ENCODE peak calls at places on chromosomes 5 and 9, in five cellular contexts. S is foreskin keratinocyte, J is OCI-LY7, Z is AG04450, E is A549. G is an unnamed sample.

GRCh38 chr9:123562844-123563346 is 206.9 kb downstream of the CRB2 start:
- DNase-seq in S (peak), J (no peak), Z (peak), E (no peak), G (no peak)

GRCh38 chr5:37770791-37771190 is 69.0 kb downstream of the GDNF start:
- DNase-seq in S (no peak), J (no peak), Z (no peak), E (no peak), G (no peak)

GRCh38 chr9:3473402-3473801 is 52.4 kb downstream of the RFX3 start:
- DNase-seq in S (no peak), J (peak), Z (no peak), E (no peak), G (no peak)

GRCh38 chr9:116928283-116928682 is 241.2 kb downstream of the TRIM32 start:
- DNase-seq in S (no peak), J (no peak), Z (no peak), E (no peak), G (no peak)

GRCh38 chr5:125559296-125559695 is 812.9 kb upstream of the ZNF608 start:
- DNase-seq in S (peak), J (no peak), Z (peak), E (peak), G (no peak)

GRCh38 chr9:132214027-132214622 is 52.3 kb downstream of the NTNG2 start:
- DNase-seq in S (peak), J (no peak), Z (peak), E (peak), G (no peak)

GRCh38 chr5:129904102-129904666 is at the start of gene CHSY3:
- DNase-seq in S (peak), J (no peak), Z (peak), E (peak), G (no peak)

GRCh38 chr5:123881791-123882244 is 369.8 kb downstream of the CSNK1G3 start:
- DNase-seq in S (no peak), J (no peak), Z (no peak), E (no peak), G (no peak)

GRCh38 chr5:128644863-128645262 is 106.8 kb upstream of the FBN2 start:
- DNase-seq in S (no peak), J (no peak), Z (peak), E (no peak), G (no peak)

GRCh38 chr5:140608730-140609520 is 24.1 kb downstream of the CD14 start:
- DNase-seq in S (no peak), J (no peak), Z (no peak), E (no peak), G (no peak)

GRCh38 chr5:116763987-116764866 is 189.6 kb upstream of the SEMA6A start:
- DNase-seq in S (peak), J (no peak), Z (no peak), E (no peak), G (no peak)

GRCh38 chr9:89872913-89873707 is 268.3 kb downstream of the GADD45G start:
- DNase-seq in S (no peak), J (no peak), Z (no peak), E (no peak), G (no peak)

GRCh38 chr9:2340046-2340760 is 281.4 kb upstream of the VLDLR start:
- DNase-seq in S (peak), J (no peak), Z (no peak), E (no peak), G (no peak)

GRCh38 chr5:176660530-176660859 is 13.2 kb downstream of the TSPAN17 start:
- DNase-seq in S (no peak), J (no peak), Z (no peak), E (no peak), G (no peak)

GRCh38 chr9:129671519-129671918 is 6.1 kb downstream of the PRRX2 start:
- DNase-seq in S (no peak), J (no peak), Z (no peak), E (no peak), G (no peak)

GRCh38 chr9:20703146-20703545 is 19.1 kb downstream of the FOCAD start:
- DNase-seq in S (no peak), J (no peak), Z (no peak), E (no peak), G (no peak)

GRCh38 chr9:112404367-112404979 is 24.6 kb downstream of the HSDL2 start:
- DNase-seq in S (no peak), J (no peak), Z (no peak), E (no peak), G (no peak)

GRCh38 chr9:4713849-4714248 is 27.2 kb downstream of the AK3 start:
- DNase-seq in S (no peak), J (no peak), Z (no peak), E (no peak), G (no peak)

GRCh38 chr9:137907776-137908175 is 30.2 kb downstream of the CACNA1B start:
- DNase-seq in S (no peak), J (no peak), Z (no peak), E (no peak), G (no peak)

GRCh38 chr5:65262590-65263189 is 219.0 kb downstream of the ADAMTS6 start:
- DNase-seq in S (no peak), J (no peak), Z (peak), E (no peak), G (no peak)

GRCh38 chr5:68557162-68557936 is 341.8 kb downstream of the PIK3R1 start:
- DNase-seq in S (no peak), J (no peak), Z (no peak), E (no peak), G (no peak)

GRCh38 chr5:42949348-42950090 is 90.6 kb downstream of the ANXA2R start:
- DNase-seq in S (peak), J (peak), Z (peak), E (peak), G (peak)

GRCh38 chr9:69970001-69970531 is 73.6 kb upstream of the MAMDC2 start:
- DNase-seq in S (no peak), J (no peak), Z (no peak), E (no peak), G (no peak)

GRCh38 chr9:115838417-115838816 is 315.2 kb upstream of the PAPPA start:
- DNase-seq in S (no peak), J (no peak), Z (no peak), E (no peak), G (no peak)

GRCh38 chr5:149177339-149177843 is 36.1 kb downstream of the ABLIM3 start:
- DNase-seq in S (no peak), J (no peak), Z (no peak), E (no peak), G (no peak)

GRCh38 chr9:2743937-2744529 is 26.7 kb downstream of the KCNV2 start:
- DNase-seq in S (no peak), J (no peak), Z (no peak), E (no peak), G (no peak)

GRCh38 chr5:159211712-159212111 is 2.4 kb upstream of the RNF145 start:
- DNase-seq in S (no peak), J (no peak), Z (no peak), E (no peak), G (no peak)

GRCh38 chr5:53399921-53400697 is 80.3 kb upstream of the FST start:
- DNase-seq in S (no peak), J (no peak), Z (no peak), E (no peak), G (no peak)

GRCh38 chr9:35237303-35237702 is 75.5 kb downstream of the UNC13B start:
- DNase-seq in S (no peak), J (no peak), Z (no peak), E (no peak), G (no peak)

GRCh38 chr5:16253856-16254255 is 74.3 kb upstream of the MARCHF11 start:
- DNase-seq in S (no peak), J (no peak), Z (no peak), E (no peak), G (no peak)

GRCh38 chr9:2199999-2200796 is 185.1 kb downstream of the SMARCA2 start:
- DNase-seq in S (no peak), J (no peak), Z (no peak), E (no peak), G (no peak)

GRCh38 chr5:37735649-37736347 is 104.0 kb downstream of the GDNF start:
- DNase-seq in S (no peak), J (no peak), Z (no peak), E (no peak), G (no peak)

GRCh38 chr9:107492381-107492780 is 2.8 kb upstream of the KLF4 start:
- DNase-seq in S (no peak), J (no peak), Z (no peak), E (no peak), G (no peak)

GRCh38 chr5:80116465-80116864 is 81.3 kb downstream of the THBS4 start:
- DNase-seq in S (no peak), J (no peak), Z (no peak), E (no peak), G (no peak)

GRCh38 chr5:61167382-61167781 is 5.1 kb upstream of the SMIM15 start:
- DNase-seq in S (peak), J (no peak), Z (no peak), E (peak), G (no peak)

GRCh38 chr9:119998614-119999013 is 581.4 kb downstream of the CDK5RAP2 start:
- DNase-seq in S (no peak), J (no peak), Z (no peak), E (no peak), G (no peak)

GRCh38 chr5:15618938-15619337 is 119.0 kb downstream of the FBXL7 start:
- DNase-seq in S (no peak), J (no peak), Z (no peak), E (no peak), G (no peak)

GRCh38 chr9:133005221-133005760 is 25.5 kb upstream of the GTF3C5 start:
- DNase-seq in S (no peak), J (no peak), Z (no peak), E (no peak), G (no peak)

GRCh38 chr5:66742896-66743247 is 146.7 kb downstream of the MAST4 start:
- DNase-seq in S (no peak), J (no peak), Z (no peak), E (no peak), G (no peak)

GRCh38 chr5:66743344-66743743 is 147.2 kb downstream of the MAST4 start:
- DNase-seq in S (no peak), J (no peak), Z (no peak), E (no peak), G (no peak)

GRCh38 chr5:66744040-66744439 is 147.8 kb downstream of the MAST4 start:
- DNase-seq in S (no peak), J (no peak), Z (no peak), E (no peak), G (no peak)

GRCh38 chr5:66741394-66741793 is 145.2 kb downstream of the MAST4 start:
- DNase-seq in S (no peak), J (no peak), Z (no peak), E (no peak), G (no peak)

GRCh38 chr5:66742083-66742895 is 146.1 kb downstream of the MAST4 start:
- DNase-seq in S (no peak), J (peak), Z (no peak), E (peak), G (no peak)
- TF ChIP-seq CTCF in S (peak), J (peak), Z (peak), E (peak), G (no peak)

DNA sequence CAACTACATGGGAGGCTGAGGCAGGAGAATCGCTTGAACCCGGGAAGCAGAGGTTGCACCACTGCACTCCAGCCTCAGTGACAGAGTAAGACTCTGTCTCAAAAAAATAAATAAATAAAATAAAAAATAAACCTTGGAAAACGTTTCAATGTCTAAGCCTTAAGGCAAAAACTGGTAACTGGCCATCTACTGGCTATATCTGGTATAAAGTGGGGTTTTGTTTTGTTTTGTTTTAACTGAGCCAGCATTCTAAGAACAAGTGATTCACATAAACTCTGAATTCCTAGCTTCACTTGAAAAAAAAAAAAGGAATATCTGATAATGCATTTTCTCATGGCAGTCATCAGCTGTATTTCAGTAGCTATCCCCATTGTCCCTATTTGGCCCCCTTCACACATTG is 126.1 kb upstream of the EFNA5 start:
- DNase-seq in S (no peak), J (no peak), Z (no peak), E (no peak), G (no peak)
- TF ChIP-seq CTCF in S (peak), J (peak), Z (peak), E (no peak), G (no peak)

DNA sequence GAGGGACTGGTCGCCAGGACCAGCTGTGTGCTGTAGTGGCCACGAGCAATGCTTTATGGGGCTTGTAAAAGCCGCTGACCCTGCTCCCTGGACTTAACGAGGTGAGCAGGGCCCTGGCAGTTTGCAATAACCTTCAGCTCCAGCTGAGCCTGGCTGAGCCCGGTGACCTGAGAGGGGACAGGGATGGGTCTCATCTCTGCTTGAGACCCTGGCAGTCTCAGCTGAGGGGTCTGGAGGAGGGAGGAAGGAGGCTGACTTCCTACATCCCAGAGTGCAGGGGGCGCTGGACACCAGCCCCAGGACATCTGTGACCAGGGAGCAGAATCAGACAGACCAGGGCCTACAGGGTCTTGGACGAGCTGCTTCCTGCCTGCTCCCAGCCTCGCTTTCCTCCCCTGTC is 277.5 kb upstream of the MVB12B start:
- DNase-seq in S (no peak), J (no peak), Z (no peak), E (no peak), G (no peak)
- TF ChIP-seq CTCF in S (no peak), J (no peak), Z (no peak), E (no peak), G (no peak)

GRCh38 chr5:144404021-144404420 is 233.3 kb downstream of the KCTD16 start:
- DNase-seq in S (no peak), J (no peak), Z (no peak), E (no peak), G (no peak)
- TF ChIP-seq CTCF in S (no peak), J (no peak), Z (no peak), E (no peak), G (no peak)

DNA sequence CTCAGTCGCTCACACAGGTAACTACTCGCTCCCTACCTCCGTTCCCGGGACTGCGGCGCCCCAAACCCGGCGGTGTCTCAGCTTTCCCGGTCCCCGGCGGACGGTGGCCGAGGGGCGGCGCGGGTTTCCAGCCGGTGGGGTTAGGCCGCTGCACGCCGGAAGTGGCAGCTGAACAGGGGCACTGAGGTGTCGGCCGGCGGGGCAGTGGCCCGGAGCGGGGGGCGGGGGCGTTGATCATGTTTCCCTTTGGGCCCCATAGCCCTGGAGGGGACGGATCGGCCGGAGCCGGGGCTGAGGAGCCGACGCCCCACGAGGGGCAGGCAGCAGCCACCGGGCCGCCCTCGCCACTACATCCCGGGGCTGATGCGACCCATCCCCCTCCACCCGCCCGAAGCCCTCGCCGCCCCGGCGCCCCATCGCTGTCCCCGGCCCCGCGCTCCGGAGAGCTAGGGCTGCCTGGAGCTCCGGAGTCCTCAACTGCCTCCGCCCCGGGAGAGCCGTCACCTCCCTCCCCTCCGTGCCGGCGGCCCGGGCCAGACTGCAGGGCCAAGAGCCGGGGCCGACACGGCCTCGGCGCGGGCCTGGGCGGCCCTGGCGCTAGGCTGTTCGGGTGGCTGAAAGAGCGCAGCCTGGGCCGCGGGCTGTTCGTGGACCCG is at the start of gene DCAF10:
- DNase-seq in S (peak), J (peak), Z (peak), E (peak), G (peak)
- TF ChIP-seq CTCF in S (peak), J (no peak), Z (peak), E (no peak), G (no peak)

GRCh38 chr5:75434107-75434506 is 77.3 kb downstream of the CERT1 start:
- DNase-seq in S (no peak), J (no peak), Z (no peak), E (no peak), G (no peak)
- TF ChIP-seq CTCF in S (no peak), J (no peak), Z (no peak), E (no peak), G (no peak)

GRCh38 chr9:5799314-5799713 is 33.6 kb downstream of the ERMP1 start:
- DNase-seq in S (peak), J (peak), Z (peak), E (peak), G (no peak)
- TF ChIP-seq CTCF in S (peak), J (peak), Z (peak), E (peak), G (no peak)

GRCh38 chr5:134873987-134874830 is at the start of gene TXNDC15:
- DNase-seq in S (peak), J (peak), Z (peak), E (peak), G (peak)
- TF ChIP-seq CTCF in S (no peak), J (no peak), Z (no peak), E (no peak), G (no peak)

DNA sequence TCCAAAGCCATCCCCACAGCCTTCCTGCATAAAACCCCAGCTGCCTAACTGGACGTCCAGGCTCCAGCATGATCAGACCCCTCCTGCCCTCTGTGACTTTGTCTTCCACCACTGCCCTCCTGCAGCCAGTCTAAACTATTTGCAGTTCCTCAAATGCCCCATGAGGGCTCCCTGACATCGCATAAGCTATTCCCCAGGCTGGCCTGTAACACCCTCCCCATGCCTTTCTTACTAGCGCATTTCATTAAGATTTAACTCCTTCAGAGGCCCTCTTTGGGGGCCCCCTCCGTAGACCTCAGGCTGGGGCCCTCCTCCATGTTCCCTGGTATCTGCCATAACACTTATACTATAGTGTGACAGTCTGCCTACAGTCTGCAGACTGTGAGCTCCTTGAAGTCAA is 15.5 kb upstream of the SMIM23 start:
- DNase-seq in S (no peak), J (no peak), Z (no peak), E (no peak), G (no peak)
- TF ChIP-seq CTCF in S (peak), J (no peak), Z (no peak), E (no peak), G (no peak)

GRCh38 chr9:33817327-33818166 is 587 bp downstream of the UBE2R2 start:
- DNase-seq in S (peak), J (peak), Z (no peak), E (peak), G (peak)
- TF ChIP-seq CTCF in S (no peak), J (no peak), Z (peak), E (no peak), G (no peak)

G was measured in CD8-positive, alpha-beta T cell.